ENCODE peak calls at places on chromosomes 6 and 20, in five cellular contexts. A is A172; W is stimulated activated CD8-positive, alpha-beta memory T cell treated with anti-CD3 and anti-CD28 coated beads, Interleukin-7, amount 100 ng/mL, for 4 hours; J is brain microvascular endothelial cell; K is GM10248. H is an unnamed sample.

GRCh38 chr6:153613719-153614455 is 425.2 kb upstream of the OPRM1 start:
- DNase-seq in A (no peak), K (no peak), W (no peak), J (no peak), H (no peak)

GRCh38 chr6:151325075-151326050 is 66.0 kb downstream of the ZBTB2 start:
- DNase-seq in A (peak), K (no peak), J (peak), W (no peak), H (no peak)

GRCh38 chr20:63696628-63697356 is at the start of gene TNFRSF6B:
- DNase-seq in K (no peak), J (no peak), W (no peak), A (no peak), H (no peak)

GRCh38 chr6:30061766-30062458 is 847 bp downstream of the POLR1H start:
- DNase-seq in A (peak), J (no peak), W (no peak), K (no peak), H (no peak)

GRCh38 chr6:170063431-170063830 is 227.4 kb downstream of the DLL1 start:
- DNase-seq in K (no peak), J (no peak), W (no peak), A (no peak), H (no peak)

GRCh38 chr20:62178316-62179161 is 4.3 kb upstream of the MTG2 start:
- DNase-seq in J (no peak), K (no peak), W (no peak), A (no peak), H (no peak)

GRCh38 chr6:85594197-85594930 is 706 bp upstream of the SNX14 start:
- DNase-seq in W (peak), J (no peak), A (peak), K (no peak), H (no peak)

GRCh38 chr20:35771367-35771688 is 487 bp upstream of the PHF20 start:
- DNase-seq in J (no peak), K (no peak), W (no peak), A (no peak), H (no peak)

GRCh38 chr6:74734901-74735300 is 471.0 kb downstream of the COL12A1 start:
- DNase-seq in K (no peak), J (no peak), W (no peak), A (no peak), H (no peak)

GRCh38 chr20:50196248-50196647 is 5.6 kb downstream of the CEBPB start:
- DNase-seq in A (no peak), W (no peak), K (no peak), J (no peak), H (no peak)

H was measured in Caki2.